ENCODE peak calls at places on chromosome 9, in seven cellular contexts. One of them, this sample, is unnamed.

GRCh38 chr9:123091459-123091858 is 58.0 kb downstream of the GPR21 start:
- DNase-seq in body of pancreas: no peak
- DNase-seq in A549: no peak
- DNase-seq in OCI-LY7: peak; percentile 51
- DNase-seq in cardiac fibroblast: no peak
- DNase-seq in bronchial epithelial cell: no peak
- DNase-seq in choroid plexus epithelial cell: no peak
- DNase-seq in this sample: no peak

GRCh38 chr9:84045481-84046097 is 65.0 kb downstream of the RMI1 start:
- DNase-seq in body of pancreas: no peak
- DNase-seq in A549: no peak
- DNase-seq in OCI-LY7: no peak
- DNase-seq in cardiac fibroblast: no peak
- DNase-seq in bronchial epithelial cell: no peak
- DNase-seq in choroid plexus epithelial cell: no peak
- DNase-seq in this sample: no peak

GRCh38 chr9:35406183-35406959 is 83.5 kb upstream of the RUSC2 start:
- DNase-seq in body of pancreas: peak; percentile 83
- DNase-seq in A549: no peak
- DNase-seq in OCI-LY7: no peak
- DNase-seq in cardiac fibroblast: no peak
- DNase-seq in bronchial epithelial cell: peak; percentile 54
- DNase-seq in choroid plexus epithelial cell: peak; percentile 28
- DNase-seq in this sample: peak; percentile 36

GRCh38 chr9:105309531-105309931 is 65.1 kb downstream of the SLC44A1 start:
- DNase-seq in body of pancreas: no peak
- DNase-seq in A549: no peak
- DNase-seq in OCI-LY7: no peak
- DNase-seq in cardiac fibroblast: no peak
- DNase-seq in bronchial epithelial cell: no peak
- DNase-seq in choroid plexus epithelial cell: no peak
- DNase-seq in this sample: no peak

GRCh38 chr9:121836382-121836885 is 185.0 kb downstream of the DAB2IP start:
- DNase-seq in body of pancreas: no peak
- DNase-seq in A549: no peak
- DNase-seq in OCI-LY7: no peak
- DNase-seq in cardiac fibroblast: no peak
- DNase-seq in bronchial epithelial cell: no peak
- DNase-seq in choroid plexus epithelial cell: no peak
- DNase-seq in this sample: no peak

GRCh38 chr9:34503406-34503805 is 19.4 kb downstream of the ENHO start:
- DNase-seq in body of pancreas: no peak
- DNase-seq in A549: no peak
- DNase-seq in OCI-LY7: no peak
- DNase-seq in cardiac fibroblast: no peak
- DNase-seq in bronchial epithelial cell: no peak
- DNase-seq in choroid plexus epithelial cell: no peak
- DNase-seq in this sample: no peak

GRCh38 chr9:35948901-35949318 is 9.0 kb downstream of the OR2S2 start:
- DNase-seq in body of pancreas: no peak
- DNase-seq in A549: no peak
- DNase-seq in OCI-LY7: no peak
- DNase-seq in cardiac fibroblast: no peak
- DNase-seq in bronchial epithelial cell: no peak
- DNase-seq in choroid plexus epithelial cell: no peak
- DNase-seq in this sample: no peak

GRCh38 chr9:96130970-96131369 is 171.0 kb downstream of the HSD17B3 start:
- DNase-seq in body of pancreas: no peak
- DNase-seq in A549: no peak
- DNase-seq in OCI-LY7: no peak
- DNase-seq in cardiac fibroblast: no peak
- DNase-seq in bronchial epithelial cell: no peak
- DNase-seq in choroid plexus epithelial cell: no peak
- DNase-seq in this sample: no peak

GRCh38 chr9:129351058-129351641 is 173.1 kb upstream of the IER5L start:
- DNase-seq in body of pancreas: no peak
- DNase-seq in A549: no peak
- DNase-seq in OCI-LY7: no peak
- DNase-seq in cardiac fibroblast: no peak
- DNase-seq in bronchial epithelial cell: no peak
- DNase-seq in choroid plexus epithelial cell: no peak
- DNase-seq in this sample: peak; percentile 35
- H3K4me3 ChIP-seq in body of pancreas: no peak overlapping the region
- H3K4me3 ChIP-seq in A549: no peak overlapping the region
- H3K4me3 ChIP-seq in OCI-LY7: no peak overlapping the region
- H3K4me3 ChIP-seq in cardiac fibroblast: no peak overlapping the region
- H3K4me3 ChIP-seq in bronchial epithelial cell: no peak overlapping the region
- H3K4me3 ChIP-seq in choroid plexus epithelial cell: no peak overlapping the region
- H3K4me3 ChIP-seq in this sample: no peak overlapping the region

GRCh38 chr9:99821187-99822095 is at the start of gene NR4A3:
- DNase-seq in body of pancreas: peak; percentile 96
- DNase-seq in A549: peak; percentile 92
- DNase-seq in OCI-LY7: peak; percentile 91
- DNase-seq in cardiac fibroblast: peak; percentile 97
- DNase-seq in bronchial epithelial cell: peak; percentile 90
- DNase-seq in choroid plexus epithelial cell: peak; percentile 98
- DNase-seq in this sample: peak; percentile 98
- TF ChIP-seq CTCF in body of pancreas: peak; percentile 12
- TF ChIP-seq CTCF in A549: no peak
- TF ChIP-seq CTCF in OCI-LY7: no peak
- TF ChIP-seq CTCF in cardiac fibroblast: peak; percentile 19
- TF ChIP-seq CTCF in bronchial epithelial cell: peak; percentile 32
- TF ChIP-seq CTCF in choroid plexus epithelial cell: peak; percentile 27
- TF ChIP-seq CTCF in this sample: no peak

GRCh38 chr9:33151007-33151557 is 16.1 kb downstream of the B4GALT1 start:
- DNase-seq in body of pancreas: peak; percentile 51
- DNase-seq in A549: no peak
- DNase-seq in OCI-LY7: no peak
- DNase-seq in cardiac fibroblast: peak; percentile 97
- DNase-seq in bronchial epithelial cell: peak; percentile 74
- DNase-seq in choroid plexus epithelial cell: peak; percentile 98
- DNase-seq in this sample: peak; percentile 90
- H3K4me3 ChIP-seq in body of pancreas: no peak overlapping the region
- H3K4me3 ChIP-seq in A549: peak overlapping the region; percentile 19
- H3K4me3 ChIP-seq in OCI-LY7: no peak overlapping the region
- H3K4me3 ChIP-seq in cardiac fibroblast: no peak overlapping the region
- H3K4me3 ChIP-seq in bronchial epithelial cell: no peak overlapping the region
- H3K4me3 ChIP-seq in choroid plexus epithelial cell: no peak overlapping the region
- H3K4me3 ChIP-seq in this sample: peak overlapping the region; percentile 18

DNA sequence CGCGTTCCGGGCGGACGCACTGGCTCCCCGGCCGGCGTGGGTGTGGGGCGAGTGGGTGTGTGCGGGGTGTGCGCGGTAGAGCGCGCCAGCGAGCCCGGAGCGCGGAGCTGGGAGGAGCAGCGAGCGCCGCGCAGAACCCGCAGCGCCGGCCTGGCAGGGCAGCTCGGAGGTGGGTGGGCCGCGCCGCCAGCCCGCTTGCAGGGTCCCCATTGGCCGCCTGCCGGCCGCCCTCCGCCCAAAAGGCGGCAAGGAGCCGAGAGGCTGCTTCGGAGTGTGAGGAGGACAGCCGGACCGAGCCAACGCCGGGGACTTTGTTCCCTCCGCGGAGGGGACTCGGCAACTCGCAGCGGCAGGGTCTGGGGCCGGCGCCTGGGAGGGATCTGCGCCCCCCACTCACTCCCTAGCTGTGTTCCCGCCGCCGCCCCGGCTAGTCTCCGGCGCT is at the start of gene DAPK1:
- DNase-seq in body of pancreas: peak; percentile 81
- DNase-seq in A549: peak; percentile 83
- DNase-seq in OCI-LY7: no peak
- DNase-seq in cardiac fibroblast: peak; percentile 33
- DNase-seq in bronchial epithelial cell: no peak
- DNase-seq in choroid plexus epithelial cell: peak; percentile 38
- DNase-seq in this sample: no peak
- TF ChIP-seq CTCF in body of pancreas: no peak
- TF ChIP-seq CTCF in A549: peak; percentile 29
- TF ChIP-seq CTCF in OCI-LY7: no peak
- TF ChIP-seq CTCF in cardiac fibroblast: no peak
- TF ChIP-seq CTCF in bronchial epithelial cell: no peak
- TF ChIP-seq CTCF in choroid plexus epithelial cell: peak; percentile 16
- TF ChIP-seq CTCF in this sample: no peak

GRCh38 chr9:114153761-114154596 is 1.4 kb upstream of the COL27A1 start:
- DNase-seq in body of pancreas: peak; percentile 61
- DNase-seq in A549: peak; percentile 71
- DNase-seq in OCI-LY7: no peak
- DNase-seq in cardiac fibroblast: no peak
- DNase-seq in bronchial epithelial cell: no peak
- DNase-seq in choroid plexus epithelial cell: no peak
- DNase-seq in this sample: peak; percentile 52

GRCh38 chr9:114155263-114155966 is at the start of gene COL27A1:
- DNase-seq in body of pancreas: peak; percentile 80
- DNase-seq in A549: peak; percentile 82
- DNase-seq in OCI-LY7: peak; percentile 51
- DNase-seq in cardiac fibroblast: peak; percentile 83
- DNase-seq in bronchial epithelial cell: peak; percentile 43
- DNase-seq in choroid plexus epithelial cell: peak; percentile 74
- DNase-seq in this sample: peak; percentile 93

GRCh38 chr9:114156311-114156657 is 947 bp downstream of the COL27A1 start:
- DNase-seq in body of pancreas: peak; percentile 39
- DNase-seq in A549: no peak
- DNase-seq in OCI-LY7: no peak
- DNase-seq in cardiac fibroblast: peak; percentile 51
- DNase-seq in bronchial epithelial cell: no peak
- DNase-seq in choroid plexus epithelial cell: no peak
- DNase-seq in this sample: no peak

GRCh38 chr9:114155967-114156294 is 594 bp downstream of the COL27A1 start:
- DNase-seq in body of pancreas: no peak
- DNase-seq in A549: no peak
- DNase-seq in OCI-LY7: no peak
- DNase-seq in cardiac fibroblast: no peak
- DNase-seq in bronchial epithelial cell: no peak
- DNase-seq in choroid plexus epithelial cell: no peak
- DNase-seq in this sample: no peak

GRCh38 chr9:114154597-114155102 is 687 bp upstream of the COL27A1 start:
- DNase-seq in body of pancreas: no peak
- DNase-seq in A549: no peak
- DNase-seq in OCI-LY7: no peak
- DNase-seq in cardiac fibroblast: no peak
- DNase-seq in bronchial epithelial cell: no peak
- DNase-seq in choroid plexus epithelial cell: no peak
- DNase-seq in this sample: no peak
- H3K4me3 ChIP-seq in body of pancreas: no peak overlapping the region
- H3K4me3 ChIP-seq in A549: peak overlapping the region; percentile 92
- H3K4me3 ChIP-seq in OCI-LY7: no peak overlapping the region
- H3K4me3 ChIP-seq in cardiac fibroblast: peak overlapping the region; percentile 17
- H3K4me3 ChIP-seq in bronchial epithelial cell: peak overlapping the region; percentile 9
- H3K4me3 ChIP-seq in choroid plexus epithelial cell: no peak overlapping the region
- H3K4me3 ChIP-seq in this sample: peak overlapping the region; percentile 47

GRCh38 chr9:4117835-4118610 is 181.8 kb downstream of the GLIS3 start:
- DNase-seq in body of pancreas: no peak
- DNase-seq in A549: no peak
- DNase-seq in OCI-LY7: peak; percentile 47
- DNase-seq in cardiac fibroblast: no peak
- DNase-seq in bronchial epithelial cell: no peak
- DNase-seq in choroid plexus epithelial cell: no peak
- DNase-seq in this sample: no peak
- TF ChIP-seq CTCF in body of pancreas: no peak
- TF ChIP-seq CTCF in A549: peak; percentile 13
- TF ChIP-seq CTCF in OCI-LY7: peak; percentile 79
- TF ChIP-seq CTCF in cardiac fibroblast: peak; percentile 47
- TF ChIP-seq CTCF in bronchial epithelial cell: peak; percentile 1
- TF ChIP-seq CTCF in choroid plexus epithelial cell: peak; percentile 54
- TF ChIP-seq CTCF in this sample: no peak

GRCh38 chr9:13034696-13035006 is 244.8 kb downstream of the MPDZ start:
- DNase-seq in body of pancreas: no peak
- DNase-seq in A549: no peak
- DNase-seq in OCI-LY7: no peak
- DNase-seq in cardiac fibroblast: no peak
- DNase-seq in bronchial epithelial cell: no peak
- DNase-seq in choroid plexus epithelial cell: peak; percentile 24
- DNase-seq in this sample: no peak
- H3K4me3 ChIP-seq in body of pancreas: no peak overlapping the region
- H3K4me3 ChIP-seq in A549: peak overlapping the region; percentile 21
- H3K4me3 ChIP-seq in OCI-LY7: no peak overlapping the region
- H3K4me3 ChIP-seq in cardiac fibroblast: peak overlapping the region; percentile 26
- H3K4me3 ChIP-seq in bronchial epithelial cell: no peak overlapping the region
- H3K4me3 ChIP-seq in choroid plexus epithelial cell: peak overlapping the region; percentile 63
- H3K4me3 ChIP-seq in this sample: no peak overlapping the region

GRCh38 chr9:136142416-136142800 is 23.7 kb upstream of the TMEM250 start:
- DNase-seq in body of pancreas: no peak
- DNase-seq in A549: no peak
- DNase-seq in OCI-LY7: no peak
- DNase-seq in cardiac fibroblast: no peak
- DNase-seq in bronchial epithelial cell: no peak
- DNase-seq in choroid plexus epithelial cell: no peak
- DNase-seq in this sample: no peak

GRCh38 chr9:136144450-136144849 is 25.8 kb upstream of the TMEM250 start:
- DNase-seq in body of pancreas: no peak
- DNase-seq in A549: no peak
- DNase-seq in OCI-LY7: no peak
- DNase-seq in cardiac fibroblast: no peak
- DNase-seq in bronchial epithelial cell: no peak
- DNase-seq in choroid plexus epithelial cell: no peak
- DNase-seq in this sample: no peak

GRCh38 chr9:136142859-136143214 is 24.2 kb upstream of the TMEM250 start:
- DNase-seq in body of pancreas: no peak
- DNase-seq in A549: no peak
- DNase-seq in OCI-LY7: no peak
- DNase-seq in cardiac fibroblast: no peak
- DNase-seq in bronchial epithelial cell: no peak
- DNase-seq in choroid plexus epithelial cell: no peak
- DNase-seq in this sample: no peak

GRCh38 chr9:136141716-136142415 is 23.2 kb upstream of the TMEM250 start:
- DNase-seq in body of pancreas: no peak
- DNase-seq in A549: no peak
- DNase-seq in OCI-LY7: no peak
- DNase-seq in cardiac fibroblast: no peak
- DNase-seq in bronchial epithelial cell: no peak
- DNase-seq in choroid plexus epithelial cell: no peak
- DNase-seq in this sample: no peak

GRCh38 chr9:136143215-136144001 is 24.7 kb upstream of the TMEM250 start:
- DNase-seq in body of pancreas: no peak
- DNase-seq in A549: no peak
- DNase-seq in OCI-LY7: peak; percentile 39
- DNase-seq in cardiac fibroblast: peak; percentile 38
- DNase-seq in bronchial epithelial cell: no peak
- DNase-seq in choroid plexus epithelial cell: peak; percentile 56
- DNase-seq in this sample: no peak
- TF ChIP-seq CTCF in body of pancreas: no peak
- TF ChIP-seq CTCF in A549: peak; percentile 45
- TF ChIP-seq CTCF in OCI-LY7: peak; percentile 74
- TF ChIP-seq CTCF in cardiac fibroblast: peak; percentile 46
- TF ChIP-seq CTCF in bronchial epithelial cell: peak; percentile 42
- TF ChIP-seq CTCF in choroid plexus epithelial cell: peak; percentile 64
- TF ChIP-seq CTCF in this sample: peak; percentile 23

GRCh38 chr9:124774131-124774978 is 2.6 kb upstream of the OLFML2A start:
- DNase-seq in body of pancreas: peak; percentile 86
- DNase-seq in A549: peak; percentile 88
- DNase-seq in OCI-LY7: peak; percentile 84
- DNase-seq in cardiac fibroblast: peak; percentile 84
- DNase-seq in bronchial epithelial cell: peak; percentile 59
- DNase-seq in choroid plexus epithelial cell: peak; percentile 86
- DNase-seq in this sample: peak; percentile 86
- H3K4me3 ChIP-seq in body of pancreas: no peak overlapping the region
- H3K4me3 ChIP-seq in A549: no peak overlapping the region
- H3K4me3 ChIP-seq in OCI-LY7: no peak overlapping the region
- H3K4me3 ChIP-seq in cardiac fibroblast: no peak overlapping the region
- H3K4me3 ChIP-seq in bronchial epithelial cell: no peak overlapping the region
- H3K4me3 ChIP-seq in choroid plexus epithelial cell: no peak overlapping the region
- H3K4me3 ChIP-seq in this sample: no peak overlapping the region

This sample was measured in foreskin fibroblast.